ENCODE peak calls at places on chromosomes 16 and 17, in eight cellular contexts. R, B, D, U, L, Y, C and T are unnamed samples.

GRCh38 chr17:1322014-1322428 is 42.6 kb downstream of the TRARG1 start:
- DNase-seq in D (no peak), Y (no peak), L (no peak), R (no peak), B (no peak), C (no peak), U (no peak), T (no peak)

GRCh38 chr17:17898673-17899072 is 61.9 kb upstream of the SREBF1 start:
- DNase-seq in D (no peak), C (no peak), R (no peak), U (no peak), L (no peak), B (no peak), Y (no peak), T (no peak)

GRCh38 chr16:59259074-59259963 is 525.2 kb upstream of the GOT2 start:
- DNase-seq in R (no peak), Y (no peak), U (no peak), C (no peak), B (no peak), D (no peak), L (no peak), T (no peak)

GRCh38 chr16:12703935-12704334 is 99.8 kb downstream of the CPPED1 start:
- DNase-seq in B (no peak), U (no peak), R (no peak), Y (no peak), C (no peak), L (no peak), D (no peak), T (no peak)

GRCh38 chr16:87963400-87963799 is 12.2 kb downstream of the BANP start:
- DNase-seq in C (no peak), D (no peak), Y (no peak), L (no peak), B (no peak), R (no peak), U (no peak), T (no peak)

GRCh38 chr17:80760501-80760900 is 215.9 kb downstream of the RPTOR start:
- DNase-seq in D (no peak), L (no peak), U (no peak), Y (no peak), C (peak; percentile 73), B (no peak), R (no peak), T (no peak)

GRCh38 chr17:68849673-68850260 is 105.4 kb downstream of the ABCA8 start:
- DNase-seq in L (no peak), C (no peak), B (no peak), Y (no peak), U (no peak), D (no peak), R (no peak), T (no peak)

GRCh38 chr17:2067559-2067958 is 12.7 kb downstream of the HIC1 start:
- DNase-seq in U (no peak), C (no peak), Y (no peak), R (peak; percentile 53), L (no peak), D (no peak), B (no peak), T (no peak)

GRCh38 chr17:70183508-70183907 is 14.2 kb downstream of the KCNJ2 start:
- DNase-seq in C (no peak), L (no peak), Y (no peak), B (no peak), R (no peak), U (no peak), D (no peak), T (no peak)

GRCh38 chr17:71402007-71402406 is 718.8 kb upstream of the SOX9 start:
- DNase-seq in U (no peak), Y (no peak), B (no peak), D (no peak), R (no peak), L (no peak), C (no peak), T (no peak)

GRCh38 chr16:24999088-24999670 is 16.0 kb downstream of the ARHGAP17 start:
- DNase-seq in R (no peak), D (no peak), Y (no peak), C (no peak), U (no peak), L (peak; percentile 64), B (no peak), T (no peak)

GRCh38 chr17:79562806-79563141 is 48.1 kb downstream of the RBFOX3 start:
- DNase-seq in C (no peak), Y (no peak), D (no peak), U (no peak), R (no peak), B (no peak), L (no peak), T (no peak)

GRCh38 chr16:60107467-60107866 is 1373.4 kb upstream of the GOT2 start:
- DNase-seq in U (no peak), C (no peak), L (no peak), R (no peak), Y (no peak), B (no peak), D (no peak), T (no peak)

GRCh38 chr16:57025941-57026777 is 36.8 kb downstream of the NLRC5 start:
- DNase-seq in C (no peak), R (no peak), L (no peak), B (no peak), D (no peak), Y (no peak), U (no peak), T (no peak)

GRCh38 chr16:31467151-31467550 is 4.8 kb upstream of the TGFB1I1 start:
- DNase-seq in R (no peak), U (no peak), L (no peak), B (no peak), D (no peak), Y (no peak), C (no peak), T (no peak)

GRCh38 chr16:14071576-14072271 is 605 bp downstream of the MRTFB start:
- DNase-seq in U (peak; percentile 78), L (no peak), Y (no peak), C (no peak), D (no peak), R (no peak), B (peak; percentile 30), T (no peak)

GRCh38 chr17:29833801-29834200 is 96.2 kb downstream of the SSH2 start:
- DNase-seq in Y (no peak), R (no peak), C (no peak), B (no peak), U (no peak), L (no peak), D (no peak), T (no peak)

GRCh38 chr16:57773680-57774295 is 28.5 kb downstream of the KIFC3 start:
- DNase-seq in U (peak; percentile 14), L (no peak), D (no peak), R (no peak), Y (no peak), C (no peak), B (no peak), T (peak; percentile 76)

GRCh38 chr17:76191891-76192290 is 48.4 kb downstream of the RNF157 start:
- DNase-seq in D (no peak), L (no peak), C (no peak), B (no peak), U (no peak), R (no peak), Y (no peak), T (no peak)

DNA sequence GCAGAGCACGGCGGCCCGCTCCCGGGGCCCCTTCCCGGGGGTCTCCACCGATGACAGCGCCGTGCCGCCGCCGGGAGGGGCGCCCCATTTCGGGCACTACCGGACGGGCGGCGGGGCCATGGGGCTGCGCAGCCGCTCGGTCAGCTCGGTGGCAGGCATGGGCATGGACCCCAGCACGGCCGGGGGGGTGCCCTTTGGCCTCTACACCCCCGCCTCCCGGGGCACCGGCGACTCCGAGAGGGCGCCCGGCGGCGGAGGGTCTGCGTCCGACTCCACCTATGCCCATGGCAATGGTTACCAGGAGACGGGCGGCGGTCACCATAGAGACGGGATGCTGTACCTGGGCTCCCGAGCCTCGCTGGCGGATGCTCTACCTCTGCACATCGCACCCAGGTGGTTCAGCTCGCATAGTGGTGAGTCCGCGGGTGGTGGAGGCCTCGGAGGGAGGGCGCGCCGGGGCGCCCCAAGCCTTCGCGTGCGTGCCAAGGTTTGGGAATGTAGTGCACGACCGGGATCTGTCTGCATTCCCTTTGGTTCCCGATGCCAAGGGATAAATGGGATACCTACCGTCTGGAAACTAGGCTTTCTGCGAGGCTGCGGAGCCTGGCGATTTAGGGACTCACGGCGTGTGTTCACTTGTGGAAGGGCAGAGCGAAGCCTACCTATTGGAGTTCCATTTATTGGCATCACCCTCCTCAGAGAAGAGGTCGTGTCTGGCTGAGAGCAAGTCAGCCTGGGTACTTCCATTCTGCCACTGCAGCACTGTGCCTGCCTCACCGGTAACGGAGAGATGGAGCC is 1.1 kb downstream of the ZNRF1 start:
- DNase-seq in C (peak; percentile 69), Y (no peak), B (peak; percentile 44), R (peak; percentile 54), U (peak; percentile 77), L (peak; percentile 48), D (no peak), T (peak; percentile 69)
- H3K27ac ChIP-seq in C (peak overlapping the region; percentile 89), Y (no peak overlapping the region), B (peak overlapping the region; percentile 61), R (peak overlapping the region; percentile 74), U (peak overlapping the region; percentile 16), L (peak overlapping the region; percentile 88), D (peak overlapping the region; percentile 88), T (peak overlapping the region; percentile 65)

GRCh38 chr17:8110907-8111306 is 7.4 kb downstream of the ALOXE3 start:
- DNase-seq in L (no peak), U (no peak), B (no peak), R (no peak), C (no peak), D (no peak), Y (no peak), T (no peak)
- H3K27me3 ChIP-seq in L (peaks cover 50% of the 10 kb centered on the region), U (peaks cover 22% of the 10 kb centered on the region), B (peaks cover 7% of the 10 kb centered on the region), R (peaks cover 27% of the 10 kb centered on the region), C (peaks cover 80% of the 10 kb centered on the region), D (no peaks in the 10 kb centered on the region), Y (peaks cover 74% of the 10 kb centered on the region), T (peaks cover 7% of the 10 kb centered on the region)

DNA sequence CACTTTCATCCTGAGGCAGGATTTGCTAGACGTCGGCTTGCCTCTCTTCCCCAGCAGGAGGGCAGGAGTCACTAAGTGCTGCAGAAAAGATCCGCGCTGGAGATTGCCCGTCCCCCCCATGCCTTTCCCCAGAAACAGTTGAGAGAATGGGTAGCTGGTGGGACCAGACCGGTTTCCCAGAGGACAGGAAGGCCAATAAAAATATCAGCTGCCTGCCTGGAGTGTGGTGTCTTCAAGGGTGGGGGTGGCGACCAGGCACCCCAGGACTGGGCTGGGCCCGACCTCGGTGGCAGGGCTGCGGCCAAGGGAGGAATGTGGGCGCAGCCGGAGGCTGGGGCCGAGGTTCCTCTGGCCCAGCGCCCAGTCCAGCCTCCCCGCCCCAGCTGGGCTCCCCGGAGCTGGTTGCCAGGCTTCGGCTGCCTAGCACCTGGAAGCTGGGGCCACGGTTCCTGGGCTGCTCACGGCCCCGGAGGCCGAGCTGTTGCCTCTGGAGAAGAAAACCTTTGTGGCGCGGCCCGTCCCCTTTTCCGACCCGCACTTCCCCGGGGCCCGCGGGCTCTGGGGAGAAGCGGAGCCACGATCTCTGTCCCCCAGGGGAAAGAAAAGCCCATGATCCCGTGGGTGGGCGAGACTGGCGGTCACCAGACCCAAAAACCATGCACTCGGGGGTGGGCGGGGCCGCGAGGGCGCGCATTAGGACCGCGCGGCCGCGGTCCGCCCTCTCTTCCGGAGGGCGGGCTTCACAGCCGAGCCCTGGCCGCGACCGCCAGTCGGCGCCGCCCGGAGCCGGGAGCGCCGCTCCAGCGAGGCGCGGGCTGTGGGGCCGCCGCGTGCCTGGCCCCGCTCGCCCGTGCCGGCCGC is at the start of gene TRAF4:
- DNase-seq in L (no peak), U (peak; percentile 89), R (peak; percentile 76), D (no peak), Y (peak; percentile 73), B (peak; percentile 73), C (peak; percentile 89), T (peak; percentile 86)
- TF ChIP-seq POLR2A in L (peak; percentile 91), U (peak; percentile 67), R (peak; percentile 98), D (peak; percentile 96), Y (peak; percentile 100), B (peak; percentile 92), C (peak; percentile 75), T (peak; percentile 27)

GRCh38 chr16:54588026-54588425 is 301.4 kb upstream of the IRX3 start:
- DNase-seq in U (no peak), D (no peak), B (no peak), R (no peak), Y (no peak), L (no peak), C (no peak), T (no peak)
- H3K27ac ChIP-seq in U (no peak overlapping the region), D (no peak overlapping the region), B (no peak overlapping the region), R (no peak overlapping the region), Y (no peak overlapping the region), L (no peak overlapping the region), C (no peak overlapping the region), T (no peak overlapping the region)